ENCODE peak calls at places on chromosomes 12 and 14, in six cellular contexts. S is tibial nerve, Y is aorta, T is lower lobe of right lung, N is OCI-LY7, L is H9. Z is an unnamed sample. For H3K4me1, the result is how much of the 10 kb centered on the place peaks cover.

GRCh38 chr12:56307221-56307965 is 7.3 kb upstream of the CS start:
- DNase-seq in N (no peak), Y (no peak), L (no peak), S (no peak), T (no peak), Z (no peak)

GRCh38 chr12:79601908-79602307 is 88.9 kb downstream of the PAWR start:
- DNase-seq in T (no peak), L (no peak), S (no peak), Y (no peak), N (no peak), Z (no peak)

GRCh38 chr12:56267443-56268071 is 815 bp downstream of the COQ10A start:
- DNase-seq in L (peak), S (no peak), Y (no peak), N (no peak), T (no peak), Z (no peak)

GRCh38 chr12:110104188-110104969 is 19.8 kb upstream of the IFT81 start:
- DNase-seq in N (no peak), S (no peak), L (no peak), T (no peak), Y (no peak), Z (no peak)

GRCh38 chr12:123273166-123273565 is 1.5 kb upstream of the CDK2AP1 start:
- DNase-seq in Y (peak), S (no peak), L (no peak), T (no peak), N (no peak), Z (no peak)

GRCh38 chr14:21528381-21529348 is 2.5 kb upstream of the SALL2 start:
- DNase-seq in T (no peak), N (peak), Y (no peak), L (no peak), S (no peak), Z (no peak)

GRCh38 chr14:101478096-101478495 is 83.2 kb upstream of the DIO3 start:
- DNase-seq in T (no peak), L (peak), N (no peak), Y (peak), S (no peak), Z (no peak)

GRCh38 chr12:14928946-14929345 is 9.4 kb downstream of the ERP27 start:
- DNase-seq in L (no peak), S (no peak), T (no peak), Y (no peak), N (no peak), Z (no peak)

GRCh38 chr14:64800000-64800399 is 79.7 kb downstream of the SPTB start:
- DNase-seq in N (peak), Y (no peak), S (no peak), T (peak), L (peak), Z (peak)

GRCh38 chr12:65925626-65926025 is 101.3 kb downstream of the HMGA2 start:
- DNase-seq in N (no peak), Y (no peak), T (no peak), L (no peak), S (no peak), Z (no peak)

GRCh38 chr14:50860478-50861086 is 11.3 kb upstream of the ABHD12B start:
- DNase-seq in S (peak), Y (peak), N (peak), T (peak), L (peak), Z (peak)

GRCh38 chr14:48382961-48383360 is 707.6 kb upstream of the MDGA2 start:
- DNase-seq in Y (no peak), N (no peak), T (no peak), L (no peak), S (no peak), Z (no peak)

GRCh38 chr12:132175496-132176357 is 31.5 kb downstream of the NOC4L start:
- DNase-seq in N (no peak), S (no peak), Y (no peak), L (no peak), T (no peak), Z (no peak)

GRCh38 chr14:74941676-74942097 is 13.7 kb downstream of the PGF start:
- DNase-seq in L (no peak), T (peak), N (peak), S (no peak), Y (peak), Z (no peak)

GRCh38 chr14:38111046-38111445 is 96.7 kb upstream of the SSTR1 start:
- DNase-seq in S (no peak), T (no peak), Y (no peak), L (no peak), N (no peak), Z (no peak)

GRCh38 chr14:74292061-74292460 is 10.7 kb downstream of the ABCD4 start:
- DNase-seq in T (no peak), N (no peak), S (no peak), Y (peak), L (no peak), Z (no peak)

GRCh38 chr12:72098622-72099021 is 160.0 kb downstream of the TPH2 start:
- DNase-seq in N (no peak), Y (no peak), L (no peak), T (no peak), S (no peak), Z (no peak)

GRCh38 chr14:68309631-68310030 is 483.2 kb downstream of the ZFP36L1 start:
- DNase-seq in S (no peak), T (no peak), N (no peak), L (no peak), Y (no peak), Z (no peak)

GRCh38 chr12:116418551-116418950 is 140.6 kb upstream of the MAP1LC3B2 start:
- DNase-seq in S (no peak), Y (no peak), T (no peak), L (no peak), N (no peak), Z (peak)

GRCh38 chr14:101442451-101442850 is 118.8 kb upstream of the DIO3 start:
- DNase-seq in T (no peak), S (no peak), Y (no peak), L (no peak), N (peak), Z (peak)

GRCh38 chr14:104659764-104660523 is 29.5 kb upstream of the INF2 start:
- DNase-seq in Y (peak), N (peak), T (no peak), S (no peak), L (no peak), Z (no peak)

GRCh38 chr12:50066402-50066801 is 9.0 kb downstream of the ASIC1 start:
- DNase-seq in N (no peak), T (no peak), L (peak), S (no peak), Y (peak), Z (no peak)

GRCh38 chr14:29717906-29718305 is 209.7 kb downstream of the PRKD1 start:
- DNase-seq in N (no peak), Y (no peak), S (no peak), T (no peak), L (no peak), Z (no peak)

GRCh38 chr14:21106506-21107359 is 5.9 kb downstream of the TMEM253 start:
- DNase-seq in S (peak), N (peak), T (peak), Y (peak), L (peak), Z (peak)

GRCh38 chr14:72433511-72433910 is 460.4 kb downstream of the DPF3 start:
- DNase-seq in N (no peak), Y (no peak), S (no peak), T (no peak), L (no peak), Z (no peak)

GRCh38 chr14:99559286-99559990 is 44.6 kb downstream of the CCDC85C start:
- DNase-seq in Y (no peak), T (no peak), N (no peak), L (no peak), S (no peak), Z (no peak)

GRCh38 chr14:83491091-83491490 is 1957.4 kb upstream of the SEL1L start:
- DNase-seq in Y (no peak), S (no peak), N (no peak), T (no peak), L (no peak), Z (no peak)

GRCh38 chr12:115403689-115404088 is 719.7 kb upstream of the TBX3 start:
- DNase-seq in L (no peak), S (no peak), T (no peak), N (no peak), Y (no peak), Z (no peak)

GRCh38 chr14:37202265-37202664 is 4.5 kb downstream of the MIPOL1 start:
- DNase-seq in Y (no peak), S (no peak), L (no peak), N (no peak), T (no peak), Z (no peak)

GRCh38 chr12:19739195-19739776 is 300.0 kb downstream of the AEBP2 start:
- DNase-seq in T (no peak), L (no peak), N (peak), Y (no peak), S (peak), Z (peak)

GRCh38 chr14:95311752-95312151 is 8.0 kb downstream of the CLMN start:
- DNase-seq in L (no peak), N (no peak), Y (peak), S (no peak), T (peak), Z (no peak)

GRCh38 chr14:105926415-105927093 is 400.2 kb downstream of the TMEM121 start:
- DNase-seq in T (peak), N (no peak), L (no peak), S (no peak), Y (peak), Z (no peak)

GRCh38 chr12:119730381-119730780 is 62.4 kb downstream of the PRKAB1 start:
- DNase-seq in L (no peak), N (no peak), T (no peak), Y (no peak), S (no peak), Z (no peak)

GRCh38 chr14:95225251-95225887 is 68.0 kb upstream of the DICER1 start:
- DNase-seq in S (no peak), N (no peak), T (no peak), L (no peak), Y (no peak), Z (no peak)

GRCh38 chr12:85280984-85281946 is 1.2 kb downstream of the ALX1 start:
- DNase-seq in Y (no peak), N (no peak), L (no peak), T (no peak), S (no peak), Z (no peak)

DNA sequence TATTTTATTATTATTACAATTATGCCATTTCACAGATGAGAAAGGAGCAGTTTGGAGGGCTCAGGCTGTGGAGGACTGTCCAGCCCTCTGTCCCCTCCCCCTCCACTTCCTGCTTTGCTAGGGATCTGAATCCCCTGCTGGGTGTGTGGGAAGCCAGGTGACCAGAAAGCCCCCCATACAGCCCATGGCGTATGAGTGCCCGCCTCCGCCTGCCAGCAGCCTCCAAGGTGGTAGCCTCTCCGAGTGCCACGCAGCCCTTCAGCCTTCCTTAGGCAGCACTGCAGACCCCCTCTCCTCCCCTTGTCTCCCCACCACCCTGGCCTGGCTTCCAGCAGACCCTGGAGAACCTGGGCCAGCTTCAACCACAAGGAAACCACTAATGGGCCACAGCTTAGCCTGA is 12.6 kb downstream of the DTX1 start:
- DNase-seq in N (no peak), T (no peak), S (no peak), Y (no peak), L (peak), Z (no peak)
- H3K4me1 ChIP-seq in N (half or more), T (under half), S (under half), Y (under half), L (under half), Z (half or more)

GRCh38 chr12:108559748-108560147 is 1.2 kb downstream of the SART3 start:
- DNase-seq in T (no peak), L (no peak), S (no peak), N (peak), Y (no peak), Z (no peak)

GRCh38 chr12:108562348-108563134 is at the start of gene ISCU:
- DNase-seq in S (peak), L (peak), T (peak), Y (peak), N (peak), Z (peak)

GRCh38 chr12:108561852-108562347 is 496 bp upstream of the ISCU start:
- DNase-seq in L (no peak), Y (no peak), S (no peak), N (no peak), T (no peak), Z (no peak)

GRCh38 chr12:108560752-108561719 is at the start of gene SART3:
- DNase-seq in S (peak), T (peak), Y (peak), L (peak), N (peak), Z (peak)

GRCh38 chr12:108560321-108560721 is 652 bp downstream of the SART3 start:
- DNase-seq in L (no peak), T (no peak), Y (no peak), S (no peak), N (no peak), Z (no peak)
- H3K27ac ChIP-seq in L (no peak), T (peak), Y (no peak), S (peak), N (peak), Z (peak)

GRCh38 chr14:34843011-34843554 is 32.1 kb downstream of the BAZ1A start:
- DNase-seq in S (no peak), L (no peak), Y (no peak), T (no peak), N (no peak), Z (no peak)
- H3K4me1 ChIP-seq in S (under half), L (under half), Y (under half), T (under half), N (under half), Z (under half)

DNA sequence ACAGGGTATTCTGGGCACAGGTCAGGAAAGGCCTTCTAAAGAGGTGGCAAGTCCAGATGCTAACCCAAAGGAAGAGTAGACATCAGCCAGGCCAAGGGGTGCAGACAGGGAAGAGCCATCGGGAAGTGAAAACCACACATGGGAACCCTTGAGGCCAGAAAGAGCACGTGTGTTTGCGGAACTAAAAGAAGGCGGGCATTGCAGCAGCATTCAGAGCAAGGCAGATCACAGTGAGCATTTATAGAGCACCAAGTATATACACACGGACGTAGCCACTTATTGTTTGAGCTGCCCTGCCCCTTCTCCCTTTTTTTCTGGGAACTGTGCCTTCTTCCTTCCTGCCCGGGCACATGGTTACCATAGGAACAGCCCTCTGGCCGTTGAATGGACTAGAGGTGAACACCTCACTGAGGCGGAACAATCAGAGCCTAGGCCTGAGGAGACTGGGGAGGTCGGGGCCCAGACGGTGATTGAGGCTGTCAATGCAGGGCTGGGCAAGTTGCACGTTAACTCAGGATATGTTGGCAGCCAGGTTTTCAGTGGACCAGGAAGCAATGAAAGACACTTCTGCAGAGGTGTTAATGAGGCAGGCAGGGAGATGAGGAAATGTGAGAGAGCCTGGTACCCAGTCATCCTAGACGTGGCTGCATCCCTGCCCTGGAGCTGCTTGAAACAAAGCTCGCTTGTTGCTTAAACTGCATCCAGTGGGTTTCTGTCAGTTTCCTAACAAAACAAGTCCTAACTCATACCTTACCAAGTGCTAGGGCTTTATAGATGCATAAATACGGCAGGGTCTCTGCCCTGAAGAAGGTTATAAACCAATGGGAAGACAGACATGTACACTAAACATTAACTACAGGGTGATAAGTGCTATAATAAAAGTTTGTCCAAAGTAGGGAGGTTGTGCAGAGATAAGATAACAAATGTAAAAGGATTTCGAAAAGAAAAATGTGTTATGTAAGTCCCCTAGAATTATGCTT is 34.2 kb downstream of the MOAP1 start:
- DNase-seq in Y (no peak), S (peak), L (no peak), T (no peak), N (no peak), Z (no peak)
- H3K27ac ChIP-seq in Y (no peak), S (no peak), L (no peak), T (no peak), N (no peak), Z (no peak)

GRCh38 chr12:6234214-6234613 is 34.0 kb downstream of the CD9 start:
- DNase-seq in L (no peak), Y (no peak), T (no peak), S (no peak), N (no peak), Z (no peak)
- H3K4me1 ChIP-seq in L (under half), Y (under half), T (half or more), S (under half), N (under half), Z (under half)

Z was measured in DND-41.